ENCODE peak calls at places on chromosome 10, in seven cellular contexts. X, C, Z, I, Q, B and T are unnamed samples.
A peak's percentile ranks its signal among the peaks of the same experiment; 100 is the strongest.

GRCh38 chr10:91759581-91759986 is 38.6 kb upstream of the TNKS2 start:
- DNase-seq in X (no peak), C (no peak), Z (no peak), I (no peak), Q (no peak), B (no peak), T (no peak)

GRCh38 chr10:67934331-67934730 is 49.9 kb downstream of the SIRT1 start:
- DNase-seq in X (no peak), C (no peak), Z (no peak), I (no peak), Q (no peak), B (no peak), T (no peak)

GRCh38 chr10:94677691-94678090 is 5.8 kb upstream of the CYP2C18 start:
- DNase-seq in X (no peak), C (peak; percentile 25), Z (no peak), I (no peak), Q (no peak), B (no peak), T (no peak)

GRCh38 chr10:75634947-75635346 is 203.5 kb downstream of the LRMDA start:
- DNase-seq in X (no peak), C (no peak), Z (no peak), I (no peak), Q (no peak), B (no peak), T (no peak)

GRCh38 chr10:9081253-9081652 is 1026.8 kb downstream of the GATA3 start:
- DNase-seq in X (no peak), C (no peak), Z (no peak), I (no peak), Q (no peak), B (no peak), T (no peak)

GRCh38 chr10:72274213-72274729 is 547 bp downstream of the DDIT4 start:
- DNase-seq in X (no peak), C (no peak), Z (no peak), I (peak; percentile 65), Q (peak; percentile 52), B (peak; percentile 74), T (no peak)

GRCh38 chr10:34817586-34817985 is 2.5 kb upstream of the PARD3 start:
- DNase-seq in X (no peak), C (no peak), Z (no peak), I (no peak), Q (no peak), B (no peak), T (no peak)

GRCh38 chr10:79049931-79050895 is 18.6 kb upstream of the ZMIZ1 start:
- DNase-seq in X (no peak), C (no peak), Z (peak; percentile 64), I (no peak), Q (peak; percentile 35), B (peak; percentile 39), T (no peak)

GRCh38 chr10:132418520-132419416 is 21.8 kb downstream of the PWWP2B start:
- DNase-seq in X (no peak), C (peak; percentile 49), Z (no peak), I (peak; percentile 49), Q (peak; percentile 88), B (peak; percentile 90), T (peak; percentile 50)

GRCh38 chr10:92208736-92209135 is 82.1 kb downstream of the CPEB3 start:
- DNase-seq in X (no peak), C (no peak), Z (no peak), I (no peak), Q (no peak), B (no peak), T (no peak)

GRCh38 chr10:132434405-132435005 is 37.5 kb downstream of the PWWP2B start:
- DNase-seq in X (no peak), C (no peak), Z (no peak), I (peak; percentile 39), Q (peak; percentile 87), B (peak; percentile 86), T (no peak)

GRCh38 chr10:104028146-104028545 is 57.5 kb downstream of the COL17A1 start:
- DNase-seq in X (no peak), C (peak; percentile 61), Z (no peak), I (peak; percentile 43), Q (no peak), B (no peak), T (peak; percentile 27)

GRCh38 chr10:3825244-3825643 is 40.2 kb upstream of the KLF6 start:
- DNase-seq in X (no peak), C (peak; percentile 49), Z (no peak), I (no peak), Q (no peak), B (no peak), T (no peak)

GRCh38 chr10:61943699-61944444 is 42.4 kb downstream of the ARID5B start:
- DNase-seq in X (no peak), C (no peak), Z (no peak), I (peak; percentile 22), Q (no peak), B (no peak), T (no peak)

GRCh38 chr10:21175797-21176196 is 278.7 kb upstream of the NEBL start:
- DNase-seq in X (no peak), C (no peak), Z (no peak), I (no peak), Q (no peak), B (no peak), T (no peak)

GRCh38 chr10:59709472-59710125 is at the start of gene SLC16A9:
- DNase-seq in X (peak; percentile 41), C (peak; percentile 89), Z (no peak), I (peak; percentile 93), Q (peak; percentile 54), B (peak; percentile 73), T (no peak)

GRCh38 chr10:94403034-94403822 is 887 bp downstream of the TBC1D12 start:
- DNase-seq in X (no peak), C (peak; percentile 79), Z (no peak), I (peak; percentile 82), Q (peak; percentile 77), B (peak; percentile 83), T (no peak)

GRCh38 chr10:107718868-107719267 is 554.4 kb upstream of the SORCS1 start:
- DNase-seq in X (no peak), C (no peak), Z (no peak), I (no peak), Q (no peak), B (no peak), T (no peak)

GRCh38 chr10:52740155-52740549 is 32.4 kb downstream of the MBL2 start:
- DNase-seq in X (no peak), C (no peak), Z (no peak), I (no peak), Q (no peak), B (no peak), T (no peak)

GRCh38 chr10:47279276-47279675 is 20.7 kb upstream of the GDF10 start:
- DNase-seq in X (no peak), C (no peak), Z (peak; percentile 43), I (no peak), Q (no peak), B (no peak), T (no peak)

GRCh38 chr10:113661332-113661731 is 2.5 kb downstream of the NRAP start:
- DNase-seq in X (no peak), C (no peak), Z (no peak), I (no peak), Q (no peak), B (no peak), T (no peak)

GRCh38 chr10:45154481-45154880 is 153.8 kb downstream of the ZNF22 start:
- DNase-seq in X (no peak), C (no peak), Z (no peak), I (no peak), Q (no peak), B (no peak), T (no peak)

GRCh38 chr10:33252324-33252723 is 82.1 kb downstream of the NRP1 start:
- DNase-seq in X (no peak), C (no peak), Z (no peak), I (no peak), Q (no peak), B (no peak), T (no peak)
- H3K27ac ChIP-seq in X (no peak overlapping the region), C (no peak overlapping the region), Z (no peak overlapping the region), I (peak overlapping the region; percentile 28), Q (no peak overlapping the region), B (no peak overlapping the region), T (no peak overlapping the region)

GRCh38 chr10:6221971-6222751 is 19.4 kb downstream of the PFKFB3 start:
- DNase-seq in X (no peak), C (no peak), Z (no peak), I (peak; percentile 67), Q (no peak), B (no peak), T (no peak)
- H3K4me1 ChIP-seq in X (no peaks in the 10 kb centered on the region), C (peaks cover 21% of the 10 kb centered on the region), Z (peaks cover 5% of the 10 kb centered on the region), I (no peaks in the 10 kb centered on the region), Q (no peaks in the 10 kb centered on the region), B (no peaks in the 10 kb centered on the region), T (no peaks in the 10 kb centered on the region)

GRCh38 chr10:124831116-124831515 is 29.5 kb downstream of the ABRAXAS2 start:
- DNase-seq in X (no peak), C (no peak), Z (no peak), I (no peak), Q (no peak), B (no peak), T (no peak)
- H3K36me3 ChIP-seq in X (peaks cover 32% of the 10 kb centered on the region), C (peaks cover 24% of the 10 kb centered on the region), Z (peaks cover 90% of the 10 kb centered on the region), I (peaks cover 65% of the 10 kb centered on the region), Q (peaks cover 98% of the 10 kb centered on the region), B (peaks cover 100% of the 10 kb centered on the region), T (peaks cover 11% of the 10 kb centered on the region)

GRCh38 chr10:97373456-97373855 is 27.7 kb downstream of the RRP12 start:
- DNase-seq in X (no peak), C (no peak), Z (no peak), I (no peak), Q (no peak), B (no peak), T (no peak)
- H3K27ac ChIP-seq in X (no peak overlapping the region), C (no peak overlapping the region), Z (no peak overlapping the region), I (no peak overlapping the region), Q (no peak overlapping the region), B (peak overlapping the region; percentile 8), T (no peak overlapping the region)

GRCh38 chr10:102780246-102780645 is 36.5 kb downstream of the WBP1L start:
- DNase-seq in X (no peak), C (no peak), Z (no peak), I (no peak), Q (no peak), B (no peak), T (no peak)
- H3K4me1 ChIP-seq in X (peaks cover 36% of the 10 kb centered on the region), C (peaks cover 52% of the 10 kb centered on the region), Z (peaks cover 92% of the 10 kb centered on the region), I (peaks cover 53% of the 10 kb centered on the region), Q (peaks cover 99% of the 10 kb centered on the region), B (peaks cover 86% of the 10 kb centered on the region), T (peaks cover 20% of the 10 kb centered on the region)

DNA sequence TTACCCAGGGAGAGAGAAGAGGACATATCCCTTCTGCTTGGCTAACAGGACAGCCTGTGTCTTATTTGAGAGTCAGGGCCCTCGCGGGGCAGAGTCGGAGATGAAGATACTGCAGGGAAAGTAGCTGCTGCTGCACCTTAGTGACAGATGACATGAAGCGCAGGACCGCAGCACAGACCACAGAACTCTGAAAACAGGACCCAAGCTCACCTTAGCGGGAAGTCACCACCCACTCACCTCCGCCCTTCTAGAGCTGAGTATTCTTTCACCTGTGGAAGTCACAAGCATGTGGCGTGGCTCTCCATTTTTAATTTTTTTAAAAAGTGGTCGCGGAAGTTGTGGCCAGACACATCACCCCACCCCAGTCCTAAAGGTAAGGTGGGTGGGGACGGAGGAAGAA is 191.4 kb downstream of the FAM107B start:
- DNase-seq in X (no peak), C (no peak), Z (no peak), I (no peak), Q (no peak), B (no peak), T (no peak)
- H3K36me3 ChIP-seq in X (no peaks in the 10 kb centered on the region), C (no peaks in the 10 kb centered on the region), Z (no peaks in the 10 kb centered on the region), I (no peaks in the 10 kb centered on the region), Q (no peaks in the 10 kb centered on the region), B (no peaks in the 10 kb centered on the region), T (no peaks in the 10 kb centered on the region)

GRCh38 chr10:14617125-14617524 is 157.6 kb downstream of the FAM107B start:
- DNase-seq in X (no peak), C (no peak), Z (no peak), I (no peak), Q (no peak), B (no peak), T (no peak)
- H3K27ac ChIP-seq in X (no peak overlapping the region), C (no peak overlapping the region), Z (no peak overlapping the region), I (no peak overlapping the region), Q (peak overlapping the region; percentile 8), B (no peak overlapping the region), T (no peak overlapping the region)